ENCODE peak calls at places on chromosome X, in nine cellular contexts. One of them, this sample, is unnamed.

GRCh38 chrX:69603566-69604194 is 12.2 kb upstream of the EDA start:
- DNase-seq in GM12878: no peak
- DNase-seq in sigmoid colon: no peak
- DNase-seq in upper lobe of left lung: no peak
- DNase-seq in K562: no peak
- DNase-seq in suprapubic skin: no peak
- DNase-seq in SK-N-SH: no peak
- DNase-seq in H1: no peak
- DNase-seq in HepG2: no peak
- DNase-seq in this sample: no peak

GRCh38 chrX:39755152-39756032 is 342.4 kb downstream of the BCOR start:
- DNase-seq in suprapubic skin: peak
- DNase-seq in GM12878: no peak
- DNase-seq in SK-N-SH: peak
- DNase-seq in HepG2: peak
- DNase-seq in sigmoid colon: peak
- DNase-seq in K562: peak
- DNase-seq in upper lobe of left lung: peak
- DNase-seq in H1: no peak
- DNase-seq in this sample: peak

GRCh38 chrX:13646154-13646549 is 6.8 kb upstream of the TCEANC start:
- DNase-seq in SK-N-SH: peak
- DNase-seq in GM12878: no peak
- DNase-seq in sigmoid colon: peak
- DNase-seq in K562: peak
- DNase-seq in H1: peak
- DNase-seq in upper lobe of left lung: peak
- DNase-seq in suprapubic skin: no peak
- DNase-seq in HepG2: peak
- DNase-seq in this sample: peak

GRCh38 chrX:17525762-17526555 is 151.0 kb downstream of the NHS start:
- DNase-seq in sigmoid colon: no peak
- DNase-seq in K562: no peak
- DNase-seq in SK-N-SH: no peak
- DNase-seq in upper lobe of left lung: no peak
- DNase-seq in suprapubic skin: no peak
- DNase-seq in GM12878: no peak
- DNase-seq in HepG2: no peak
- DNase-seq in H1: no peak
- DNase-seq in this sample: no peak

GRCh38 chrX:40147399-40148188 is 49.8 kb upstream of the BCOR start:
- DNase-seq in sigmoid colon: no peak
- DNase-seq in H1: no peak
- DNase-seq in upper lobe of left lung: no peak
- DNase-seq in suprapubic skin: no peak
- DNase-seq in K562: no peak
- DNase-seq in SK-N-SH: no peak
- DNase-seq in HepG2: no peak
- DNase-seq in GM12878: no peak
- DNase-seq in this sample: no peak

GRCh38 chrX:74383611-74384010 is 37.7 kb upstream of the SLC16A2 start:
- DNase-seq in GM12878: no peak
- DNase-seq in HepG2: peak
- DNase-seq in sigmoid colon: no peak
- DNase-seq in K562: no peak
- DNase-seq in upper lobe of left lung: no peak
- DNase-seq in H1: no peak
- DNase-seq in SK-N-SH: peak
- DNase-seq in suprapubic skin: no peak
- DNase-seq in this sample: peak

GRCh38 chrX:56793533-56794320 is 64.7 kb downstream of the NBDY start:
- DNase-seq in K562: no peak
- DNase-seq in sigmoid colon: peak
- DNase-seq in HepG2: no peak
- DNase-seq in SK-N-SH: peak
- DNase-seq in H1: no peak
- DNase-seq in suprapubic skin: peak
- DNase-seq in GM12878: no peak
- DNase-seq in upper lobe of left lung: peak
- DNase-seq in this sample: peak

GRCh38 chrX:133660356-133660755 is 245.1 kb upstream of the GPC4 start:
- DNase-seq in upper lobe of left lung: no peak
- DNase-seq in suprapubic skin: no peak
- DNase-seq in SK-N-SH: no peak
- DNase-seq in HepG2: no peak
- DNase-seq in K562: no peak
- DNase-seq in sigmoid colon: no peak
- DNase-seq in GM12878: no peak
- DNase-seq in H1: no peak
- DNase-seq in this sample: no peak

GRCh38 chrX:110180176-110180927 is 137.5 kb downstream of the AMMECR1 start:
- DNase-seq in H1: no peak
- DNase-seq in SK-N-SH: no peak
- DNase-seq in K562: no peak
- DNase-seq in upper lobe of left lung: no peak
- DNase-seq in HepG2: no peak
- DNase-seq in suprapubic skin: no peak
- DNase-seq in GM12878: no peak
- DNase-seq in sigmoid colon: no peak
- DNase-seq in this sample: no peak

GRCh38 chrX:45807572-45808425 is 607.1 kb upstream of the DIPK2B start:
- DNase-seq in sigmoid colon: no peak
- DNase-seq in HepG2: no peak
- DNase-seq in H1: no peak
- DNase-seq in GM12878: no peak
- DNase-seq in K562: no peak
- DNase-seq in upper lobe of left lung: no peak
- DNase-seq in SK-N-SH: no peak
- DNase-seq in suprapubic skin: no peak
- DNase-seq in this sample: no peak

GRCh38 chrX:78024349-78025108 is 55.1 kb upstream of the PGAM4 start:
- DNase-seq in H1: no peak
- DNase-seq in upper lobe of left lung: peak
- DNase-seq in K562: peak
- DNase-seq in HepG2: peak
- DNase-seq in GM12878: no peak
- DNase-seq in sigmoid colon: no peak
- DNase-seq in suprapubic skin: no peak
- DNase-seq in SK-N-SH: peak
- DNase-seq in this sample: peak

GRCh38 chrX:122517781-122518180 is 666.3 kb upstream of the GRIA3 start:
- DNase-seq in HepG2: no peak
- DNase-seq in suprapubic skin: no peak
- DNase-seq in SK-N-SH: no peak
- DNase-seq in H1: no peak
- DNase-seq in GM12878: no peak
- DNase-seq in sigmoid colon: no peak
- DNase-seq in K562: no peak
- DNase-seq in upper lobe of left lung: no peak
- DNase-seq in this sample: no peak

GRCh38 chrX:14497184-14497666 is 32.1 kb upstream of the GLRA2 start:
- DNase-seq in sigmoid colon: no peak
- DNase-seq in GM12878: peak
- DNase-seq in K562: no peak
- DNase-seq in HepG2: no peak
- DNase-seq in suprapubic skin: no peak
- DNase-seq in SK-N-SH: no peak
- DNase-seq in upper lobe of left lung: peak
- DNase-seq in H1: no peak
- DNase-seq in this sample: no peak

GRCh38 chrX:153988493-153988892 is 15.9 kb downstream of the TMEM187 start:
- DNase-seq in suprapubic skin: no peak
- DNase-seq in sigmoid colon: no peak
- DNase-seq in GM12878: no peak
- DNase-seq in K562: no peak
- DNase-seq in upper lobe of left lung: peak
- DNase-seq in H1: no peak
- DNase-seq in HepG2: no peak
- DNase-seq in SK-N-SH: no peak
- DNase-seq in this sample: no peak

GRCh38 chrX:153984351-153985178 is 12.0 kb downstream of the TMEM187 start:
- DNase-seq in GM12878: no peak
- DNase-seq in upper lobe of left lung: peak
- DNase-seq in suprapubic skin: no peak
- DNase-seq in K562: peak
- DNase-seq in H1: no peak
- DNase-seq in HepG2: no peak
- DNase-seq in SK-N-SH: no peak
- DNase-seq in sigmoid colon: no peak
- DNase-seq in this sample: no peak

GRCh38 chrX:153981231-153981630 is 8.7 kb downstream of the TMEM187 start:
- DNase-seq in upper lobe of left lung: no peak
- DNase-seq in suprapubic skin: no peak
- DNase-seq in HepG2: no peak
- DNase-seq in H1: no peak
- DNase-seq in K562: no peak
- DNase-seq in sigmoid colon: no peak
- DNase-seq in SK-N-SH: no peak
- DNase-seq in GM12878: no peak
- DNase-seq in this sample: no peak

GRCh38 chrX:153981771-153982533 is 9.4 kb downstream of the TMEM187 start:
- DNase-seq in suprapubic skin: peak
- DNase-seq in sigmoid colon: no peak
- DNase-seq in SK-N-SH: no peak
- DNase-seq in H1: no peak
- DNase-seq in HepG2: no peak
- DNase-seq in upper lobe of left lung: peak
- DNase-seq in GM12878: no peak
- DNase-seq in K562: no peak
- DNase-seq in this sample: no peak

GRCh38 chrX:153983321-153983729 is 10.8 kb downstream of the TMEM187 start:
- DNase-seq in SK-N-SH: no peak
- DNase-seq in sigmoid colon: no peak
- DNase-seq in H1: no peak
- DNase-seq in K562: no peak
- DNase-seq in HepG2: no peak
- DNase-seq in suprapubic skin: no peak
- DNase-seq in upper lobe of left lung: peak
- DNase-seq in GM12878: no peak
- DNase-seq in this sample: no peak
- TF ChIP-seq POLR2AphosphoS5 in SK-N-SH: no peak
- TF ChIP-seq POLR2AphosphoS5 in sigmoid colon: no peak
- TF ChIP-seq POLR2AphosphoS5 in H1: no peak
- TF ChIP-seq POLR2AphosphoS5 in K562: no peak
- TF ChIP-seq POLR2AphosphoS5 in HepG2: no peak
- TF ChIP-seq POLR2AphosphoS5 in suprapubic skin: no peak
- TF ChIP-seq POLR2AphosphoS5 in upper lobe of left lung: no peak
- TF ChIP-seq POLR2AphosphoS5 in GM12878: no peak
- TF ChIP-seq POLR2AphosphoS5 in this sample: no peak

GRCh38 chrX:49753691-49754090 is 57.9 kb upstream of the PAGE1 start:
- DNase-seq in upper lobe of left lung: no peak
- DNase-seq in HepG2: no peak
- DNase-seq in GM12878: no peak
- DNase-seq in K562: no peak
- DNase-seq in sigmoid colon: no peak
- DNase-seq in H1: no peak
- DNase-seq in SK-N-SH: no peak
- DNase-seq in suprapubic skin: no peak
- DNase-seq in this sample: no peak

GRCh38 chrX:49756692-49757091 is 60.9 kb upstream of the PAGE1 start:
- DNase-seq in H1: no peak
- DNase-seq in SK-N-SH: no peak
- DNase-seq in sigmoid colon: no peak
- DNase-seq in HepG2: no peak
- DNase-seq in suprapubic skin: no peak
- DNase-seq in upper lobe of left lung: no peak
- DNase-seq in K562: no peak
- DNase-seq in GM12878: no peak
- DNase-seq in this sample: no peak

GRCh38 chrX:49748211-49748956 is 52.6 kb upstream of the PAGE1 start:
- DNase-seq in upper lobe of left lung: no peak
- DNase-seq in GM12878: no peak
- DNase-seq in HepG2: no peak
- DNase-seq in suprapubic skin: no peak
- DNase-seq in sigmoid colon: no peak
- DNase-seq in SK-N-SH: no peak
- DNase-seq in H1: no peak
- DNase-seq in K562: no peak
- DNase-seq in this sample: no peak

GRCh38 chrX:49754238-49754857 is 58.6 kb upstream of the PAGE1 start:
- DNase-seq in sigmoid colon: peak
- DNase-seq in upper lobe of left lung: peak
- DNase-seq in K562: peak
- DNase-seq in HepG2: peak
- DNase-seq in GM12878: no peak
- DNase-seq in suprapubic skin: no peak
- DNase-seq in SK-N-SH: peak
- DNase-seq in H1: no peak
- DNase-seq in this sample: peak
- TF ChIP-seq EP300 in sigmoid colon: no peak
- TF ChIP-seq EP300 in upper lobe of left lung: no peak
- TF ChIP-seq EP300 in K562: no peak
- TF ChIP-seq EP300 in HepG2: no peak
- TF ChIP-seq EP300 in GM12878: no peak
- TF ChIP-seq EP300 in suprapubic skin: no peak
- TF ChIP-seq EP300 in SK-N-SH: no peak
- TF ChIP-seq EP300 in H1: no peak
- TF ChIP-seq EP300 in this sample: no peak

GRCh38 chrX:47523297-47523696 is 37.7 kb upstream of the ARAF start:
- DNase-seq in HepG2: peak
- DNase-seq in suprapubic skin: peak
- DNase-seq in K562: peak
- DNase-seq in H1: peak
- DNase-seq in upper lobe of left lung: peak
- DNase-seq in sigmoid colon: peak
- DNase-seq in GM12878: no peak
- DNase-seq in SK-N-SH: peak
- DNase-seq in this sample: peak
- TF ChIP-seq POLR2AphosphoS5 in HepG2: no peak
- TF ChIP-seq POLR2AphosphoS5 in suprapubic skin: peak
- TF ChIP-seq POLR2AphosphoS5 in K562: no peak
- TF ChIP-seq POLR2AphosphoS5 in H1: no peak
- TF ChIP-seq POLR2AphosphoS5 in upper lobe of left lung: no peak
- TF ChIP-seq POLR2AphosphoS5 in sigmoid colon: no peak
- TF ChIP-seq POLR2AphosphoS5 in GM12878: no peak
- TF ChIP-seq POLR2AphosphoS5 in SK-N-SH: no peak
- TF ChIP-seq POLR2AphosphoS5 in this sample: no peak

DNA sequence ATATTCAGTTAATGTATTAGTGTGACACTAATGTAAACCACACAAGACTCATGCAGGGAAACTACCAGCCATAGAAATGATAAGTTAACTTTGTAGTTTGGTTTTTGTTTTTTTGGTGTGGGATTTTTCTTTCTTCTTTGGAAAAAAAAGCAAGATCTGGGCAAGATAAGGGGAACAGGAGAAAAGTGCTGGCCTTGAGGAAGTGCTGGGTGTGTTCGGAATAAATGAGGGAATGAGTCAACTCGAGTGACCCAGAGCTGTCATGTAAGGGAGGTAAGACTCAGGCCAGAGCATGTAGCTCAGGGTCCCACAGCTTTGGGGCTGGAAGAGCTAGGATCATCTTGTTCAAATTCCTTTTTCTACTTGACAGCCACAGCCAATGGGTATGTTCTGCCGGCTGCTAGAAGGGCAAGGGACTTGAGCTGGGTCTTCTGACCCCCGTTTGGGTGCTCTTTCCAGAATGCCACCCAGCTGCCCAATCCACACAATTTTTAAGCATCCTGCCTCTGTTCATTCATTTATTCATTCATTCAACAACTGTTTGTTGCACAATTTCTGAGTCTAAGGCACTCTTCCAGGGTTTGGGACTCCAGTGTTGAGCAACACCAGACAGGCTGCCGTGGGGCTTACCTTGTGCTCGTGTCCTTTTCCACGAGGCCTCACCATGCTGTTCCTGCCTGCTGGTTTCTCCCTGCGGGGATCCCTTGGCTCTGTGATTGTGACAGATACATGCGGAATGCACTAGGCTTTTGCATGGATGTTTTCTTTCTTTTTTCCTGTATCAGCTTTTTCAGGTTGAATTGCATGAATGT is 54.5 kb downstream of the CLDN34 start:
- DNase-seq in HepG2: no peak
- DNase-seq in H1: no peak
- DNase-seq in upper lobe of left lung: no peak
- DNase-seq in K562: no peak
- DNase-seq in suprapubic skin: no peak
- DNase-seq in sigmoid colon: peak
- DNase-seq in SK-N-SH: no peak
- DNase-seq in GM12878: no peak
- DNase-seq in this sample: no peak
- TF ChIP-seq EP300 in HepG2: no peak
- TF ChIP-seq EP300 in H1: no peak
- TF ChIP-seq EP300 in upper lobe of left lung: no peak
- TF ChIP-seq EP300 in K562: no peak
- TF ChIP-seq EP300 in suprapubic skin: no peak
- TF ChIP-seq EP300 in sigmoid colon: no peak
- TF ChIP-seq EP300 in SK-N-SH: no peak
- TF ChIP-seq EP300 in GM12878: no peak
- TF ChIP-seq EP300 in this sample: no peak

This sample was measured in stomach.